ENCODE peak calls at places on chromosomes 4 and X, in five cellular contexts. A, X, W, Z and U are unnamed samples. For H3K27me3, the result is how much of the 10 kb centered on the place peaks cover.

GRCh38 chr4:1982124-1983052 is 26.4 kb downstream of the NELFA start:
- DNase-seq in W (no peak), X (no peak), Z (no peak), A (no peak), U (no peak)

GRCh38 chr4:176792348-176793059 is at the start of gene VEGFC:
- DNase-seq in Z (peak), A (peak), X (peak), W (peak), U (no peak)

GRCh38 chr4:13851541-13851940 is 224.0 kb upstream of the BOD1L1 start:
- DNase-seq in X (no peak), W (no peak), Z (no peak), A (no peak), U (no peak)

GRCh38 chr4:13966241-13967195 is 339.0 kb upstream of the BOD1L1 start:
- DNase-seq in W (no peak), Z (no peak), X (no peak), A (no peak), U (no peak)

GRCh38 chrX:151753313-151754041 is 18.9 kb downstream of the CNGA2 start:
- DNase-seq in Z (peak), A (peak), X (peak), W (peak), U (peak)

GRCh38 chrX:11427082-11428033 is 134.1 kb downstream of the AMELX start:
- DNase-seq in A (no peak), Z (peak), W (peak), X (no peak), U (no peak)

GRCh38 chrX:135416546-135416945 is 5.2 kb upstream of the SMIM10L2A start:
- DNase-seq in A (no peak), Z (no peak), W (no peak), X (no peak), U (no peak)

GRCh38 chr4:180999217-180999616 is 1244.0 kb upstream of the TENM3 start:
- DNase-seq in A (no peak), X (no peak), W (no peak), Z (no peak), U (no peak)

GRCh38 chr4:39706829-39707511 is 9.0 kb downstream of the UBE2K start:
- DNase-seq in A (peak), W (no peak), Z (no peak), X (no peak), U (peak)

GRCh38 chr4:130568746-130569145 is 1472.8 kb downstream of the C4orf33 start:
- DNase-seq in W (no peak), Z (no peak), A (no peak), X (no peak), U (no peak)

GRCh38 chr4:72568959-72569718 is at the start of gene ADAMTS3:
- DNase-seq in Z (peak), A (peak), W (peak), X (peak), U (peak)

GRCh38 chr4:127145001-127145400 is 487.8 kb upstream of the INTU start:
- DNase-seq in X (no peak), W (no peak), Z (peak), A (no peak), U (no peak)

GRCh38 chr4:25865586-25865985 is 2.8 kb upstream of the SEL1L3 start:
- DNase-seq in Z (peak), A (no peak), X (peak), W (no peak), U (no peak)

GRCh38 chrX:3184176-3184930 is 143.1 kb downstream of the ARSF start:
- DNase-seq in X (no peak), Z (no peak), W (no peak), A (no peak), U (no peak)

GRCh38 chr4:26321326-26322276 is 787 bp downstream of the RBPJ start:
- DNase-seq in A (peak), W (peak), Z (peak), X (peak), U (no peak)

GRCh38 chr4:54209617-54210016 is 19.5 kb upstream of the PDGFRA start:
- DNase-seq in A (no peak), Z (no peak), X (no peak), W (no peak), U (no peak)

GRCh38 chrX:107574711-107575110 is 53.6 kb upstream of the PRPS1 start:
- DNase-seq in W (no peak), A (no peak), Z (no peak), X (no peak), U (no peak)

GRCh38 chr4:28654618-28655017 is 1794.0 kb downstream of the STIM2 start:
- DNase-seq in W (no peak), X (no peak), Z (no peak), A (no peak), U (no peak)

GRCh38 chr4:99462875-99463464 is 27.8 kb upstream of the ADH7 start:
- DNase-seq in X (peak), A (peak), W (peak), Z (peak), U (no peak)

GRCh38 chr4:151567056-151567455 is 158.1 kb downstream of the FHIP1A start:
- DNase-seq in Z (no peak), X (no peak), A (no peak), W (no peak), U (no peak)

GRCh38 chrX:42290608-42291007 is 367.3 kb upstream of the CASK start:
- DNase-seq in A (no peak), Z (no peak), X (no peak), W (no peak), U (no peak)

GRCh38 chrX:49077941-49078340 is 1.7 kb downstream of the WDR45 start:
- DNase-seq in W (no peak), A (no peak), X (no peak), Z (no peak), U (no peak)

GRCh38 chr4:130306566-130306965 is 1210.6 kb downstream of the C4orf33 start:
- DNase-seq in W (no peak), X (no peak), A (no peak), Z (no peak), U (no peak)

GRCh38 chr4:24172406-24172805 is 282.6 kb upstream of the PPARGC1A start:
- DNase-seq in Z (no peak), W (no peak), X (no peak), A (no peak), U (no peak)

GRCh38 chr4:85681194-85681803 is 206.3 kb downstream of the ARHGAP24 start:
- DNase-seq in W (no peak), Z (no peak), X (peak), A (no peak), U (no peak)

GRCh38 chr4:140944539-140944938 is 188.4 kb upstream of the TBC1D9 start:
- DNase-seq in Z (no peak), X (no peak), W (no peak), A (no peak), U (no peak)

GRCh38 chr4:74105656-74106275 is 6.8 kb upstream of the CXCL2 start:
- DNase-seq in Z (no peak), W (no peak), A (no peak), X (no peak), U (no peak)

GRCh38 chrX:85561216-85561615 is 181.8 kb upstream of the POF1B start:
- DNase-seq in A (no peak), Z (no peak), X (no peak), W (no peak), U (no peak)

GRCh38 chrX:54066841-54067240 is 22.6 kb upstream of the PHF8 start:
- DNase-seq in A (no peak), X (no peak), Z (no peak), W (no peak), U (no peak)

GRCh38 chr4:87037921-87038320 is 103.1 kb downstream of the AFF1 start:
- DNase-seq in X (no peak), A (no peak), W (no peak), Z (no peak), U (no peak)

GRCh38 chr4:94636004-94636403 is 121.8 kb upstream of the BMPR1B start:
- DNase-seq in A (no peak), W (no peak), X (no peak), Z (no peak), U (no peak)

GRCh38 chr4:74671074-74671698 is 123.1 kb downstream of the BTC start:
- DNase-seq in W (peak), X (peak), Z (peak), A (no peak), U (no peak)

GRCh38 chr4:169987327-169988228 is 38.6 kb downstream of the MFAP3L start:
- DNase-seq in W (no peak), Z (no peak), A (no peak), X (no peak), U (no peak)

GRCh38 chr4:21011106-21011505 is 310.8 kb downstream of the PACRGL start:
- DNase-seq in Z (no peak), W (no peak), X (no peak), A (no peak), U (no peak)

GRCh38 chr4:118811008-118811764 is 24.7 kb downstream of the SEC24D start:
- DNase-seq in W (no peak), A (no peak), Z (no peak), X (no peak), U (no peak)

GRCh38 chr4:105712766-105713165 is 4.2 kb downstream of the GSTCD start:
- DNase-seq in A (no peak), Z (no peak), X (no peak), W (no peak), U (no peak)

DNA sequence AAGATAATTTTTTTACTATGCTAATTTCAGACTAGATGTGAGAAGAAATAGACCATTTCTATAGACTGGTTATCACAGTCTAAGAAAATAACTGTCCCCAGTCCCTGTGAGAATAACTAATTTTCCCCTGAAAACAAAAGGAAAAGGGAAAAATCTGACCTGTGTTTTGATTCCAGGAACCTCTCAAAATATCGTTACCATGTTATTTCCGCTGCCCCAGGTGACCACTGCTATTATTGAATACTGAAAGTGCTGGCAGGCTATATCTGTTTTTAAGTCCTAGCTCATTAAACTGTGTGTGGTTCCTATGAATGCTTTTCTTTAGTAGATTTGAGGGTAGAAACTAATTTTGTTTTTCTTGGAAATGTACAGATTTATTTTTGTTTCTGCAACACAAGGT is 83.6 kb downstream of the GAB1 start:
- DNase-seq in A (no peak), Z (no peak), X (no peak), W (no peak), U (no peak)
- H3K27ac ChIP-seq in A (no peak), Z (no peak), X (no peak), W (peak), U (peak)

DNA sequence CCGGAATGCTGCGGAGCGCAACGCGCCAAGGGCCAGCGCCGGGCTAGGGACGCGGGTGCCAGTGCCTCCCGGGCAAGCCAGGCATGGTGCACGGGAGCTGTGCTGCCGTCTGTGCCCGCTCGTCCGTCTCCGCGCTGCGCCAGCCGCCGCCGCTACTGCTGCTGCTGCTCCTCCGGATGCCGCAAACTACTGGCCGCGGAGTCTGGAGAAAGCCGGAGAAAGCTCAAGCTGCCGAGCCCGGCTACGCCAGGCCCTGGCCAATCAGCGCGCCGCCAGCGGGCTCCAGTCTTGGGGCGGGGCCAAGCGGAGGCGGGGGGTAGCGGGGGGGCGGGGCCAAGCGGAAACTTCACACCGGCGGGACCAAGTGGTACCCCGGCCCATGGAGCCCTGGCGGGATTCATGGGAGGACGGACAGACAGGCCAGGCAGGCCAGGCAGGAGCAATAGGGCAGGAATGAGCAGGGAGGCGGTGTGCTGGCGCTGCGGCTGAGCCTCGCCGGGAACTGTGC is at the start of gene PCDH19:
- DNase-seq in Z (peak), W (peak), X (peak), A (peak), U (no peak)
- H3K27me3 ChIP-seq in Z (under half), W (half or more), X (under half), A (under half), U (under half)

GRCh38 chr4:112853662-112854256 is 195.7 kb upstream of the ANK2 start:
- DNase-seq in W (no peak), Z (no peak), X (no peak), A (no peak), U (no peak)
- H3K27ac ChIP-seq in W (no peak), Z (no peak), X (no peak), A (no peak), U (no peak)

GRCh38 chr4:15792974-15793373 is 14.8 kb downstream of the CD38 start:
- DNase-seq in X (no peak), W (no peak), A (no peak), Z (no peak), U (no peak)

GRCh38 chr4:15794905-15795304 is 16.8 kb downstream of the CD38 start:
- DNase-seq in A (no peak), W (no peak), Z (no peak), X (no peak), U (no peak)

GRCh38 chr4:15793506-15794363 is 15.6 kb downstream of the CD38 start:
- DNase-seq in A (no peak), X (no peak), W (no peak), Z (no peak), U (no peak)

GRCh38 chr4:15797320-15797719 is 19.2 kb downstream of the CD38 start:
- DNase-seq in X (no peak), Z (no peak), A (no peak), W (no peak), U (no peak)

DNA sequence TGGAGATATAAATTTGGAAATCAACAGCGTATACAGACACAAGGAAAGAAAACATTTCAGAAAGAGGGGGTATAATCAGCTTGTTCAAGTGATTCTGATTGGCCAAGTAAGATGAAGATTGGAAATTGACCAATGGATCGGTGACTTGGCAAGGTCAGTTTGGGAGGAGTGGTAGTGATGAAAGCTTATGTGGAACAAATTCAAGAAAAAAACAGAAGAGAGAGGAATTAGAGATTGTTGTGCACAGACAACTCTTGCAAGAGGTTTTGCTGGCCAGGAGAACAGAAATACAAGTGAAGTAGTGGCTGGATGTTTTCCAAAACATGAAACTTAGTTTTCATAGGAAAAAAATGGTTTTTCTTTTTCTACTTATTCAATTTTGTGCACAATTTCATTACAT is 16.3 kb downstream of the CD38 start:
- DNase-seq in Z (no peak), A (no peak), X (no peak), W (no peak), U (no peak)
- H3K27me3 ChIP-seq in Z (under half), A (under half), X (under half), W (under half), U (under half)

GRCh38 chr4:125254111-125254510 is 60.6 kb upstream of the FAT4 start:
- DNase-seq in A (no peak), Z (no peak), W (no peak), X (no peak), U (no peak)
- H3K27ac ChIP-seq in A (no peak), Z (no peak), W (no peak), X (no peak), U (no peak)

GRCh38 chr4:124191329-124191728 is 521.2 kb downstream of the ANKRD50 start:
- DNase-seq in W (no peak), A (no peak), Z (no peak), X (no peak), U (no peak)

GRCh38 chr4:124184767-124185166 is 527.8 kb downstream of the ANKRD50 start:
- DNase-seq in A (no peak), W (no peak), X (no peak), Z (no peak), U (no peak)

GRCh38 chr4:124189545-124189944 is 523.0 kb downstream of the ANKRD50 start:
- DNase-seq in W (no peak), X (no peak), Z (no peak), A (no peak), U (no peak)

GRCh38 chr4:124192544-124192943 is 520.0 kb downstream of the ANKRD50 start:
- DNase-seq in Z (no peak), X (no peak), A (no peak), W (no peak), U (no peak)

DNA sequence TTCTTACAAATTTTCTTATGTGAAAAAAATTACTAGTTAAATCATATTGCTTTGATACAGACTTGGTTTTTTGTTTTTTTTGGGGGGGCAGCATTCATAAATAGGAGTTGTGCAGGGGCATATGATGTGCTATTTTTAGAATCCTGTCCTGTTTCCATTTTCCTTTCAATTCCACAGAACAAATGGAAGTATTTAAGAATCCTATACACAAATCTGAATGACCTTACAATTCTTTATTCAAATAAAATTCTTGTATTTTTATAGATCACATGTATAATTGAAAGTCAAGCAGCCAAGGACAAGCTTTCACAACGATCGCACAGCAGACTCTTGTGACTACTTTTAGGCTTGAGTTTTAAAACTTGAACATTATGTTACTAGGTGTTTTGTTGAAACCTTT is 523.9 kb downstream of the ANKRD50 start:
- DNase-seq in Z (no peak), A (no peak), X (no peak), W (no peak), U (no peak)
- H3K27me3 ChIP-seq in Z (under half), A (under half), X (under half), W (under half), U (under half)

DNA sequence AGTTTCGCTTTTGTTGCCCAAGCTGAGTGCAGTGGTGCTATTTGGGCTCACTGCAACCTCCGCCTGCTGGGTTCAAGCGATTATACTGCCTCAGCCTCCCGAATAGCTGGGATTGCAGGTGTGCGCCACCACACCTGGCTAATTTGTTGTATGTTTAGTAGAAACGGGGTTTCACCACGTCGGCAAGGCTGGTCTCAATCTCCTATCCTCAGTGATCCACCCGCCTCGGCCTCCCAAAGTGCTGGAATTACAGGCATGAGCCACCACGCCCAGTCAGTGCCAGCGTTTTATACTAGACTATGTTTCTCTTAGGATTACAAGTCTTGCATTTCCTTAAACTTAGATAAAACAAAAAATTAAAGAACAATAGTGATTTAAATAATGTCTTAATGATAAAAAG is 13.0 kb downstream of the KLF3 start:
- DNase-seq in Z (no peak), X (no peak), W (no peak), A (no peak), U (no peak)
- H3K27ac ChIP-seq in Z (no peak), X (no peak), W (peak), A (no peak), U (no peak)

GRCh38 chr4:6560416-6561172 is 14.4 kb upstream of the MAN2B2 start:
- DNase-seq in A (no peak), W (no peak), Z (no peak), X (no peak), U (no peak)
- H3K27me3 ChIP-seq in A (under half), W (half or more), Z (under half), X (under half), U (under half)

GRCh38 chr4:6494431-6495295 is 22.2 kb upstream of the PPP2R2C start:
- DNase-seq in Z (no peak), W (no peak), X (peak), A (no peak), U (no peak)
- H3K27ac ChIP-seq in Z (no peak), W (no peak), X (no peak), A (no peak), U (no peak)

DNA sequence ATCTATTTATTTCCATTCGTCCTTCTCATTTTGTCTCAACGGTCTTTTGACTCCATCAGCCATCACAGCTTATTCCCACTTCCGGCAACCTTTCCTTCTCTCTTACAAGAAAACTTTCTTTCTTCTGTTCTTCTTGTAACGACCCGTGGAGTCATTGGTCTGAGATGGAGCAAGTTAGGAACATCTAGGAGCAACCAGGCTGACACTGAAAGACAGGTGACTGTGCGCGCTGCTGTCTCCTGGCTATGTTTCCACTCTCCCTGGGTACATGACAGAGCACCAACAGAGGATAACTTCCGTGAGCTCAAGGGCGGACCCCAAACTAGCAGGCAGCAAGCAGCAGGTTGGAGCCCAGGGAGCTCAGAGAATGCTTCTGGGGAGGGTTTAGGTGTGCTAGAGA is 2.5 kb downstream of the FGF5 start:
- DNase-seq in X (no peak), A (no peak), Z (no peak), W (no peak), U (no peak)
- H3K27me3 ChIP-seq in X (under half), A (under half), Z (under half), W (half or more), U (under half)